ENCODE peak calls at places on chromosomes 6 and 20, in seven cellular contexts. B, P, Y, U, J, M and W are unnamed samples.

GRCh38 chr6:20463396-20463795 is 61.7 kb downstream of the E2F3 start:
- DNase-seq in B (no peak), P (no peak), Y (no peak), U (no peak), J (no peak), M (no peak), W (no peak)

GRCh38 chr6:142207265-142207877 is 60.3 kb downstream of the VTA1 start:
- DNase-seq in B (peak), P (peak), Y (peak), U (peak), J (peak), M (no peak), W (no peak)

GRCh38 chr6:76382201-76382600 is 309.7 kb upstream of the IMPG1 start:
- DNase-seq in B (no peak), P (no peak), Y (no peak), U (no peak), J (no peak), M (no peak), W (no peak)

GRCh38 chr6:44009425-44010321 is 117.6 kb downstream of the MRPL14 start:
- DNase-seq in B (peak), P (peak), Y (peak), U (no peak), J (no peak), M (peak), W (peak)

GRCh38 chr6:31094389-31094881 is 17.9 kb downstream of the C6orf15 start:
- DNase-seq in B (no peak), P (no peak), Y (no peak), U (peak), J (peak), M (no peak), W (no peak)

GRCh38 chr20:40506567-40506966 is 182.5 kb downstream of the MAFB start:
- DNase-seq in B (peak), P (peak), Y (peak), U (no peak), J (peak), M (peak), W (peak)

GRCh38 chr6:19771753-19772336 is 65.3 kb upstream of the ID4 start:
- DNase-seq in B (no peak), P (no peak), Y (no peak), U (no peak), J (no peak), M (no peak), W (no peak)

GRCh38 chr20:34190679-34191090 is 50.5 kb upstream of the ASIP start:
- DNase-seq in B (peak), P (peak), Y (peak), U (no peak), J (peak), M (peak), W (peak)

GRCh38 chr20:39190666-39191570 is 228.8 kb downstream of the DHX35 start:
- DNase-seq in B (no peak), P (no peak), Y (no peak), U (no peak), J (no peak), M (no peak), W (no peak)

GRCh38 chr20:59064214-59064722 is 21.7 kb upstream of the PRELID3B start:
- DNase-seq in B (no peak), P (no peak), Y (no peak), U (no peak), J (no peak), M (no peak), W (no peak)

GRCh38 chr20:59013031-59013951 is 5.9 kb upstream of the TUBB1 start:
- DNase-seq in B (peak), P (no peak), Y (no peak), U (no peak), J (no peak), M (no peak), W (no peak)

GRCh38 chr6:168291450-168291849 is 28.1 kb downstream of the DACT2 start:
- DNase-seq in B (no peak), P (no peak), Y (no peak), U (no peak), J (no peak), M (no peak), W (no peak)

GRCh38 chr6:97288188-97288587 is 5.2 kb upstream of the MMS22L start:
- DNase-seq in B (no peak), P (no peak), Y (no peak), U (no peak), J (no peak), M (no peak), W (no peak)

GRCh38 chr6:157841211-157841840 is 18.3 kb downstream of the SNX9 start:
- DNase-seq in B (peak), P (no peak), Y (no peak), U (no peak), J (peak), M (no peak), W (no peak)

GRCh38 chr6:128657181-128657580 is 136.8 kb upstream of the PTPRK start:
- DNase-seq in B (no peak), P (no peak), Y (no peak), U (no peak), J (no peak), M (no peak), W (no peak)

GRCh38 chr6:24883618-24884017 is 52.1 kb downstream of the RIPOR2 start:
- DNase-seq in B (no peak), P (no peak), Y (no peak), U (no peak), J (no peak), M (no peak), W (no peak)

GRCh38 chr20:23152308-23152892 is 66.3 kb upstream of the CD93 start:
- DNase-seq in B (peak), P (peak), Y (peak), U (no peak), J (peak), M (peak), W (peak)

GRCh38 chr6:68718379-68719073 is 83.4 kb downstream of the ADGRB3 start:
- DNase-seq in B (no peak), P (no peak), Y (no peak), U (no peak), J (no peak), M (no peak), W (no peak)

GRCh38 chr6:83117802-83118201 is 50.3 kb downstream of the DOP1A start:
- DNase-seq in B (no peak), P (no peak), Y (no peak), U (no peak), J (no peak), M (no peak), W (no peak)

GRCh38 chr20:57753332-57754164 is 43.7 kb upstream of the PMEPA1 start:
- DNase-seq in B (no peak), P (no peak), Y (no peak), U (no peak), J (no peak), M (peak), W (no peak)

GRCh38 chr6:116511424-116512131 is at the start of gene CALHM5:
- DNase-seq in B (no peak), P (peak), Y (peak), U (no peak), J (peak), M (peak), W (peak)

GRCh38 chr20:53138454-53139291 is 166.5 kb downstream of the TSHZ2 start:
- DNase-seq in B (no peak), P (no peak), Y (no peak), U (no peak), J (no peak), M (no peak), W (no peak)

GRCh38 chr6:41734666-41735426 is 562 bp downstream of the TFEB start:
- DNase-seq in B (peak), P (peak), Y (peak), U (peak), J (peak), M (peak), W (peak)

GRCh38 chr6:148898360-148899005 is 151.7 kb downstream of the UST start:
- DNase-seq in B (no peak), P (no peak), Y (no peak), U (no peak), J (no peak), M (no peak), W (no peak)

GRCh38 chr6:1821188-1822183 is 211.8 kb downstream of the FOXC1 start:
- DNase-seq in B (no peak), P (no peak), Y (no peak), U (no peak), J (no peak), M (no peak), W (peak)

GRCh38 chr6:44439270-44440045 is 52.0 kb downstream of the CDC5L start:
- DNase-seq in B (no peak), P (peak), Y (no peak), U (no peak), J (no peak), M (no peak), W (no peak)

GRCh38 chr20:18615020-18615652 is 27.3 kb downstream of the DTD1 start:
- DNase-seq in B (no peak), P (no peak), Y (no peak), U (no peak), J (no peak), M (no peak), W (no peak)

GRCh38 chr20:59314872-59315500 is 14.6 kb downstream of the EDN3 start:
- DNase-seq in B (no peak), P (no peak), Y (no peak), U (no peak), J (no peak), M (no peak), W (no peak)

GRCh38 chr6:80336906-80337305 is 230.4 kb downstream of the BCKDHB start:
- DNase-seq in B (no peak), P (no peak), Y (no peak), U (no peak), J (no peak), M (no peak), W (no peak)

GRCh38 chr6:127090051-127090450 is 28.4 kb upstream of the RSPO3 start:
- DNase-seq in B (no peak), P (no peak), Y (no peak), U (no peak), J (no peak), M (no peak), W (no peak)

GRCh38 chr6:25320459-25320858 is 41.3 kb downstream of the CARMIL1 start:
- DNase-seq in B (no peak), P (no peak), Y (no peak), U (no peak), J (no peak), M (no peak), W (no peak)

GRCh38 chr6:154878866-154879491 is 116.1 kb upstream of the TIAM2 start:
- DNase-seq in B (no peak), P (no peak), Y (no peak), U (no peak), J (no peak), M (no peak), W (no peak)

GRCh38 chr6:21664263-21665081 is 70.9 kb downstream of the SOX4 start:
- DNase-seq in B (no peak), P (no peak), Y (peak), U (no peak), J (peak), M (no peak), W (peak)

GRCh38 chr20:10613911-10614310 is 59.9 kb downstream of the JAG1 start:
- DNase-seq in B (no peak), P (no peak), Y (no peak), U (no peak), J (no peak), M (no peak), W (no peak)

GRCh38 chr20:42461965-42462593 is 727.6 kb downstream of the PTPRT start:
- DNase-seq in B (no peak), P (no peak), Y (no peak), U (no peak), J (no peak), M (no peak), W (no peak)

GRCh38 chr6:3455490-3456394 is 1.1 kb downstream of the SLC22A23 start:
- DNase-seq in B (peak), P (peak), Y (peak), U (no peak), J (peak), M (peak), W (peak)

GRCh38 chr6:37584654-37585522 is 85.2 kb upstream of the CCDC167 start:
- DNase-seq in B (no peak), P (no peak), Y (no peak), U (no peak), J (no peak), M (no peak), W (no peak)

GRCh38 chr6:52598123-52598823 is 21.4 kb upstream of the TRAM2 start:
- DNase-seq in B (peak), P (peak), Y (peak), U (no peak), J (peak), M (peak), W (peak)

DNA sequence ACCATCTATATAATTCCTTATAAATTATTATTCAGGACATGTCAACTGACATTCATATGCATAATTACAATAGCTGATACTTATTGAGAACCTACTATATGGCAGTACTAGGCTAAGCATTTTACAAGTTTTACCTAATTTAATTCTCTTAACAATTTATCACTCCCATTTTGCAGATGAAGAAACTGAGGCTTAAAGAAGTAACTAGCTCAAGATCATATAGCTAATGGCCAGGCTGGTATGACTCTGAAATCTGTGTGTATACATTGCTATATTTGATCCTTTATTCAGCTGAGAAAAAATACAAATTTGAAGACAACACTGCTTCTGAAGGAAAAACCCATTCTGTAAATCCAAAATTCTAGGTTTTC is 85.0 kb downstream of the CRYBG1 start:
- DNase-seq in B (no peak), P (no peak), Y (no peak), U (no peak), J (no peak), M (no peak), W (no peak)
- H3K4me3 ChIP-seq in B (no peak), P (no peak), Y (no peak), U (no peak), J (no peak), M (no peak), W (no peak)

GRCh38 chr20:17558154-17558940 is 11.5 kb upstream of the DSTN start:
- DNase-seq in B (peak), P (no peak), Y (no peak), U (no peak), J (peak), M (peak), W (no peak)

GRCh38 chr20:17555106-17555505 is 14.8 kb upstream of the DSTN start:
- DNase-seq in B (no peak), P (no peak), Y (no peak), U (no peak), J (no peak), M (no peak), W (no peak)

GRCh38 chr20:17558941-17559304 is 11.0 kb upstream of the DSTN start:
- DNase-seq in B (no peak), P (no peak), Y (no peak), U (no peak), J (no peak), M (no peak), W (no peak)

GRCh38 chr20:17557675-17558006 is 12.2 kb upstream of the DSTN start:
- DNase-seq in B (peak), P (no peak), Y (no peak), U (no peak), J (peak), M (no peak), W (no peak)

GRCh38 chr20:17556842-17557674 is 12.8 kb upstream of the DSTN start:
- DNase-seq in B (peak), P (peak), Y (peak), U (no peak), J (peak), M (peak), W (peak)
- H3K4me3 ChIP-seq in B (no peak), P (no peak), Y (no peak), U (no peak), J (no peak), M (no peak), W (no peak)

GRCh38 chr6:4678506-4679300 is 97.5 kb upstream of the CDYL start:
- DNase-seq in B (no peak), P (no peak), Y (no peak), U (no peak), J (no peak), M (no peak), W (no peak)
- H3K4me3 ChIP-seq in B (no peak), P (no peak), Y (no peak), U (no peak), J (no peak), M (no peak), W (no peak)

DNA sequence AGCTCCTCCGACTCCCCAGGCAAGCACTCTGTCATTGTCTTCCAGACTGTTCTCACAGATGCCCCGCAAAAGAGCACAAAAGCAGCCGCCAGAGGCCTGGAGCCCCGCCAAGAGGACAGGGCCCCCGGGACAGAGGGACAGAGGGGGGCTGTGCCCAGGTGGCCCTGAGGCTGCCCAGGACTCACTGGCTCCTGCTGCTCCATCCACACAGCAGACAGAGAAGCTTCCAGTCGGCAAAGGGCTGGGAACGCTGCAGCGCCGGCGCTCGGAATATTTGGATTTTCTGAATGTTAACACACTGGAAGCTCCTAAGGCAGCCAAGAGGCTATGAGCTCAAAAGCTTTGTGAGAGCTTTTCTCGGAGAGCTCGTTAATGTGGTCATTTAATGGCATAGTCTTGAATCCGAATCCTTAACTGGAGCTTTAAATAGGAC is 68.0 kb upstream of the QKI start:
- DNase-seq in B (no peak), P (no peak), Y (no peak), U (no peak), J (no peak), M (no peak), W (no peak)
- H3K4me3 ChIP-seq in B (no peak), P (peak), Y (peak), U (no peak), J (no peak), M (peak), W (peak)

GRCh38 chr6:26577720-26578072 is 19.1 kb upstream of the ABT1 start:
- DNase-seq in B (no peak), P (no peak), Y (no peak), U (no peak), J (no peak), M (no peak), W (no peak)

GRCh38 chr6:26575494-26575939 is 21.2 kb upstream of the ABT1 start:
- DNase-seq in B (no peak), P (no peak), Y (no peak), U (no peak), J (no peak), M (no peak), W (no peak)

GRCh38 chr6:26576929-26577719 is 19.6 kb upstream of the ABT1 start:
- DNase-seq in B (no peak), P (no peak), Y (peak), U (no peak), J (no peak), M (no peak), W (no peak)

GRCh38 chr6:26578279-26578678 is 18.5 kb upstream of the ABT1 start:
- DNase-seq in B (no peak), P (no peak), Y (no peak), U (no peak), J (no peak), M (no peak), W (no peak)

DNA sequence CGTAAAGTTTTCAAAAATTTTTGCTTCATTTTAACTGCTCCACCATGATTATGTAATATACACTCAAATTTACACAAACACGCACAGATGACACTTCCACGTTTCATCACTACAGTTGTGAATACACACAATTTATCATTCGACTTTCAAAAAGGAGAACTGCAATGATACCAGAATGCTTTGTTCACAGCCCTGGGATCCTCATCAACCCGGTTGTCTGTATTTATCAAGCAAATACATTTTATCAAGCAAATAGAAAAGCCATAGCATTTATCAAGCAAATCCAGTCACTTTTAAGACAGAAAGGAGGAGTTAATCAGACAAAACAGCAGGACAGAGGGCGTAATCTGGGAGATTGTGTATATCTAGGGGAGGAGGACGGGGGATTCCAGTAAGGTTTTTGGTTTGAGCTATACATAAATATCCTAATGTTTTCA is 20.3 kb upstream of the ABT1 start:
- DNase-seq in B (no peak), P (no peak), Y (no peak), U (no peak), J (no peak), M (no peak), W (no peak)
- H3K4me3 ChIP-seq in B (peak), P (no peak), Y (peak), U (no peak), J (no peak), M (no peak), W (peak)

GRCh38 chr6:160005861-160006540 is 37.1 kb downstream of the IGF2R start:
- DNase-seq in B (no peak), P (no peak), Y (peak), U (no peak), J (no peak), M (no peak), W (peak)
- H3K4me3 ChIP-seq in B (peak), P (no peak), Y (no peak), U (no peak), J (no peak), M (no peak), W (peak)

GRCh38 chr6:144216668-144217218 is 66.4 kb downstream of the STX11 start:
- DNase-seq in B (no peak), P (no peak), Y (peak), U (peak), J (no peak), M (no peak), W (no peak)
- H3K4me3 ChIP-seq in B (peak), P (peak), Y (peak), U (peak), J (peak), M (peak), W (peak)